ENCODE peak calls at places on chromosomes 6 and 20, in six cellular contexts. Y, V, R, S, U and H are unnamed samples.

GRCh38 chr6:159461266-159461665 is 231.8 kb downstream of the SOD2 start:
- DNase-seq in V (no peak), R (no peak), S (no peak), U (no peak), Y (no peak), H (peak)

GRCh38 chr6:36419295-36419694 is 23.4 kb downstream of the PXT1 start:
- DNase-seq in U (no peak), V (no peak), Y (no peak), R (no peak), S (no peak), H (no peak)

GRCh38 chr6:169564453-169565240 is 137.2 kb downstream of the WDR27 start:
- DNase-seq in U (no peak), Y (no peak), V (no peak), S (no peak), R (no peak), H (no peak)

GRCh38 chr20:4252005-4252404 is 236.6 kb upstream of the RNF24 start:
- DNase-seq in Y (no peak), U (no peak), S (no peak), V (no peak), R (no peak), H (no peak)

GRCh38 chr6:160596433-160596832 is 67.6 kb downstream of the LPA start:
- DNase-seq in R (no peak), S (no peak), Y (no peak), U (no peak), V (no peak), H (no peak)

GRCh38 chr6:28807682-28808280 is 116.0 kb downstream of the TRIM27 start:
- DNase-seq in R (peak), V (no peak), S (peak), U (peak), Y (peak), H (peak)

GRCh38 chr20:11204926-11205768 is 531.3 kb upstream of the JAG1 start:
- DNase-seq in Y (peak), R (peak), U (peak), S (peak), V (no peak), H (peak)

GRCh38 chr6:37516920-37517405 is 17.3 kb upstream of the CCDC167 start:
- DNase-seq in Y (no peak), R (no peak), S (no peak), U (peak), V (no peak), H (no peak)

GRCh38 chr20:22339091-22339881 is 245.1 kb downstream of the FOXA2 start:
- DNase-seq in U (peak), S (peak), R (peak), V (no peak), Y (peak), H (peak)

GRCh38 chr20:60642048-60642447 is 610.0 kb upstream of the CDH4 start:
- DNase-seq in R (no peak), V (no peak), S (no peak), U (no peak), Y (no peak), H (no peak)

GRCh38 chr20:45407783-45408645 is at the start of gene DBNDD2:
- DNase-seq in R (peak), U (peak), V (no peak), S (no peak), Y (no peak), H (no peak)

GRCh38 chr6:92849636-92850035 is 569.7 kb downstream of the EPHA7 start:
- DNase-seq in R (no peak), Y (no peak), V (no peak), S (no peak), U (no peak), H (no peak)

GRCh38 chr6:120198033-120198432 is 848.5 kb upstream of the MAN1A1 start:
- DNase-seq in U (no peak), S (no peak), V (no peak), R (no peak), Y (no peak), H (peak)

GRCh38 chr20:60491261-60491660 is 533.0 kb downstream of the CDH26 start:
- DNase-seq in V (no peak), S (no peak), U (no peak), R (no peak), Y (no peak), H (no peak)

GRCh38 chr6:4348462-4349112 is 213.2 kb upstream of the ECI2 start:
- DNase-seq in U (no peak), R (no peak), V (peak), S (no peak), Y (no peak), H (no peak)

GRCh38 chr6:35573495-35574110 is 60.9 kb upstream of the TULP1 start:
- DNase-seq in S (no peak), V (no peak), Y (no peak), R (no peak), U (no peak), H (no peak)

GRCh38 chr20:37319120-37319717 is 26.7 kb upstream of the SRC start:
- DNase-seq in S (no peak), U (no peak), Y (no peak), R (no peak), V (no peak), H (peak)

GRCh38 chr6:7267521-7268091 is 45.4 kb downstream of the SSR1 start:
- DNase-seq in R (no peak), S (no peak), U (no peak), Y (no peak), V (no peak), H (peak)

GRCh38 chr20:47677314-47678129 is 107.8 kb downstream of the SULF2 start:
- DNase-seq in R (peak), V (peak), S (peak), U (peak), Y (peak), H (peak)

GRCh38 chr6:44297063-44298038 is 15.8 kb downstream of the AARS2 start:
- DNase-seq in R (peak), S (peak), U (peak), V (no peak), Y (peak), H (peak)